ENCODE peak calls at places on chromosomes 6 and 20, in four cellular contexts. One of them, this sample, is unnamed.

GRCh38 chr6:134178230-134179044 is 126.0 kb upstream of the SLC2A12 start:
- DNase-seq in AG08396: peak
- DNase-seq in caudate nucleus: peak
- DNase-seq in fibroblast of mammary gland: peak
- DNase-seq in this sample: peak

GRCh38 chr20:17904027-17904426 is 64.6 kb downstream of the SNX5 start:
- DNase-seq in AG08396: no peak
- DNase-seq in caudate nucleus: no peak
- DNase-seq in fibroblast of mammary gland: no peak
- DNase-seq in this sample: no peak

GRCh38 chr20:25629816-25630499 is 6.1 kb upstream of the NANP start:
- DNase-seq in AG08396: no peak
- DNase-seq in caudate nucleus: no peak
- DNase-seq in fibroblast of mammary gland: no peak
- DNase-seq in this sample: no peak

GRCh38 chr6:52511572-52512151 is 65.2 kb downstream of the TRAM2 start:
- DNase-seq in AG08396: no peak
- DNase-seq in caudate nucleus: no peak
- DNase-seq in fibroblast of mammary gland: peak
- DNase-seq in this sample: no peak

GRCh38 chr6:69868252-69868804 is 2.0 kb downstream of the COL19A1 start:
- DNase-seq in AG08396: no peak
- DNase-seq in caudate nucleus: no peak
- DNase-seq in fibroblast of mammary gland: no peak
- DNase-seq in this sample: no peak

GRCh38 chr6:36727491-36728021 is 29.9 kb downstream of the RAB44 start:
- DNase-seq in AG08396: no peak
- DNase-seq in caudate nucleus: no peak
- DNase-seq in fibroblast of mammary gland: peak
- DNase-seq in this sample: no peak

GRCh38 chr6:20366082-20366834 is 35.4 kb upstream of the E2F3 start:
- DNase-seq in AG08396: no peak
- DNase-seq in caudate nucleus: no peak
- DNase-seq in fibroblast of mammary gland: no peak
- DNase-seq in this sample: no peak

GRCh38 chr6:34305982-34306702 is 57.3 kb upstream of the SMIM29 start:
- DNase-seq in AG08396: no peak
- DNase-seq in caudate nucleus: no peak
- DNase-seq in fibroblast of mammary gland: peak
- DNase-seq in this sample: no peak

GRCh38 chr6:170073846-170074245 is 217.0 kb downstream of the DLL1 start:
- DNase-seq in AG08396: no peak
- DNase-seq in caudate nucleus: no peak
- DNase-seq in fibroblast of mammary gland: no peak
- DNase-seq in this sample: no peak

GRCh38 chr20:32455901-32456701 is 98.0 kb downstream of the ASXL1 start:
- DNase-seq in AG08396: no peak
- DNase-seq in caudate nucleus: no peak
- DNase-seq in fibroblast of mammary gland: no peak
- DNase-seq in this sample: no peak

GRCh38 chr6:11851405-11851804 is 72.8 kb upstream of the ADTRP start:
- DNase-seq in AG08396: peak
- DNase-seq in caudate nucleus: no peak
- DNase-seq in fibroblast of mammary gland: peak
- DNase-seq in this sample: no peak

GRCh38 chr20:46582648-46583047 is 32.2 kb upstream of the OCSTAMP start:
- DNase-seq in AG08396: no peak
- DNase-seq in caudate nucleus: no peak
- DNase-seq in fibroblast of mammary gland: no peak
- DNase-seq in this sample: no peak

GRCh38 chr6:39882567-39882953 is 51.7 kb downstream of the MOCS1 start:
- DNase-seq in AG08396: peak
- DNase-seq in caudate nucleus: no peak
- DNase-seq in fibroblast of mammary gland: peak
- DNase-seq in this sample: no peak

GRCh38 chr20:3739054-3739925 is 6.8 kb downstream of the HSPA12B start:
- DNase-seq in AG08396: no peak
- DNase-seq in caudate nucleus: no peak
- DNase-seq in fibroblast of mammary gland: no peak
- DNase-seq in this sample: no peak

This sample was measured in hypothalamus.